ENCODE peak calls at places on chromosomes 7 and 10, in nine cellular contexts. One of them, this sample, is unnamed.

GRCh38 chr7:37392673-37393017 is 56.0 kb downstream of the ELMO1 start:
- DNase-seq in cardiac septum: no peak
- DNase-seq in IMR-90: no peak
- DNase-seq in COLO829: no peak
- DNase-seq in lung: no peak
- DNase-seq in A172: no peak
- DNase-seq in ACHN: no peak
- DNase-seq in stimulated activated CD4-positive, alpha-beta T cell treated with anti-CD3 and anti-CD28 coated beads, Interleukin-15, amount 100 ng/mL, for 1 hour: no peak
- DNase-seq in midbrain: no peak
- DNase-seq in this sample: no peak

GRCh38 chr10:28560617-28561016 is 27.7 kb downstream of the WAC start:
- DNase-seq in lung: no peak
- DNase-seq in COLO829: no peak
- DNase-seq in A172: no peak
- DNase-seq in midbrain: no peak
- DNase-seq in stimulated activated CD4-positive, alpha-beta T cell treated with anti-CD3 and anti-CD28 coated beads, Interleukin-15, amount 100 ng/mL, for 1 hour: no peak
- DNase-seq in ACHN: no peak
- DNase-seq in IMR-90: no peak
- DNase-seq in cardiac septum: no peak
- DNase-seq in this sample: no peak

GRCh38 chr7:128937647-128938523 is at the start of gene IRF5:
- DNase-seq in A172: peak; percentile 43
- DNase-seq in ACHN: peak; percentile 80
- DNase-seq in midbrain: peak; percentile 13
- DNase-seq in COLO829: peak; percentile 34
- DNase-seq in cardiac septum: peak; percentile 90
- DNase-seq in stimulated activated CD4-positive, alpha-beta T cell treated with anti-CD3 and anti-CD28 coated beads, Interleukin-15, amount 100 ng/mL, for 1 hour: no peak
- DNase-seq in lung: peak; percentile 59
- DNase-seq in IMR-90: no peak
- DNase-seq in this sample: peak; percentile 56

GRCh38 chr10:113475381-113475807 is 77.5 kb upstream of the HABP2 start:
- DNase-seq in cardiac septum: no peak
- DNase-seq in A172: peak; percentile 41
- DNase-seq in midbrain: no peak
- DNase-seq in COLO829: no peak
- DNase-seq in lung: no peak
- DNase-seq in IMR-90: no peak
- DNase-seq in stimulated activated CD4-positive, alpha-beta T cell treated with anti-CD3 and anti-CD28 coated beads, Interleukin-15, amount 100 ng/mL, for 1 hour: no peak
- DNase-seq in ACHN: peak; percentile 45
- DNase-seq in this sample: no peak

GRCh38 chr7:70092314-70093303 is 494.3 kb downstream of the AUTS2 start:
- DNase-seq in COLO829: peak; percentile 28
- DNase-seq in A172: peak; percentile 87
- DNase-seq in cardiac septum: no peak
- DNase-seq in ACHN: no peak
- DNase-seq in stimulated activated CD4-positive, alpha-beta T cell treated with anti-CD3 and anti-CD28 coated beads, Interleukin-15, amount 100 ng/mL, for 1 hour: no peak
- DNase-seq in lung: no peak
- DNase-seq in midbrain: peak; percentile 16
- DNase-seq in IMR-90: peak; percentile 0
- DNase-seq in this sample: peak; percentile 25

GRCh38 chr7:66847879-66848810 is 72.9 kb upstream of the TMEM248 start:
- DNase-seq in A172: peak; percentile 49
- DNase-seq in lung: no peak
- DNase-seq in COLO829: peak; percentile 79
- DNase-seq in stimulated activated CD4-positive, alpha-beta T cell treated with anti-CD3 and anti-CD28 coated beads, Interleukin-15, amount 100 ng/mL, for 1 hour: no peak
- DNase-seq in cardiac septum: no peak
- DNase-seq in IMR-90: peak; percentile 91
- DNase-seq in ACHN: no peak
- DNase-seq in midbrain: no peak
- DNase-seq in this sample: no peak

GRCh38 chr10:60661627-60662026 is 116.7 kb upstream of the CDK1 start:
- DNase-seq in midbrain: no peak
- DNase-seq in A172: peak; percentile 86
- DNase-seq in ACHN: peak; percentile 88
- DNase-seq in stimulated activated CD4-positive, alpha-beta T cell treated with anti-CD3 and anti-CD28 coated beads, Interleukin-15, amount 100 ng/mL, for 1 hour: no peak
- DNase-seq in COLO829: no peak
- DNase-seq in lung: no peak
- DNase-seq in cardiac septum: no peak
- DNase-seq in IMR-90: peak; percentile 60
- DNase-seq in this sample: no peak

GRCh38 chr10:83371696-83372490 is 767.4 kb upstream of the GHITM start:
- DNase-seq in midbrain: no peak
- DNase-seq in IMR-90: no peak
- DNase-seq in ACHN: no peak
- DNase-seq in COLO829: no peak
- DNase-seq in cardiac septum: no peak
- DNase-seq in lung: no peak
- DNase-seq in stimulated activated CD4-positive, alpha-beta T cell treated with anti-CD3 and anti-CD28 coated beads, Interleukin-15, amount 100 ng/mL, for 1 hour: no peak
- DNase-seq in A172: no peak
- DNase-seq in this sample: no peak

GRCh38 chr10:33559105-33559504 is 224.6 kb upstream of the NRP1 start:
- DNase-seq in COLO829: peak; percentile 1
- DNase-seq in stimulated activated CD4-positive, alpha-beta T cell treated with anti-CD3 and anti-CD28 coated beads, Interleukin-15, amount 100 ng/mL, for 1 hour: no peak
- DNase-seq in cardiac septum: no peak
- DNase-seq in IMR-90: peak; percentile 79
- DNase-seq in A172: peak; percentile 85
- DNase-seq in lung: no peak
- DNase-seq in midbrain: no peak
- DNase-seq in ACHN: peak; percentile 19
- DNase-seq in this sample: no peak

GRCh38 chr7:37150180-37150579 is 298.5 kb downstream of the ELMO1 start:
- DNase-seq in lung: no peak
- DNase-seq in stimulated activated CD4-positive, alpha-beta T cell treated with anti-CD3 and anti-CD28 coated beads, Interleukin-15, amount 100 ng/mL, for 1 hour: no peak
- DNase-seq in midbrain: no peak
- DNase-seq in IMR-90: no peak
- DNase-seq in A172: no peak
- DNase-seq in COLO829: no peak
- DNase-seq in ACHN: no peak
- DNase-seq in cardiac septum: no peak
- DNase-seq in this sample: no peak

GRCh38 chr7:82530361-82530760 is 86.8 kb upstream of the CACNA2D1 start:
- DNase-seq in midbrain: no peak
- DNase-seq in stimulated activated CD4-positive, alpha-beta T cell treated with anti-CD3 and anti-CD28 coated beads, Interleukin-15, amount 100 ng/mL, for 1 hour: no peak
- DNase-seq in lung: no peak
- DNase-seq in COLO829: no peak
- DNase-seq in cardiac septum: no peak
- DNase-seq in ACHN: no peak
- DNase-seq in IMR-90: no peak
- DNase-seq in A172: no peak
- DNase-seq in this sample: no peak

GRCh38 chr7:22952306-22953011 is 61.5 kb downstream of the HYCC1 start:
- DNase-seq in COLO829: no peak
- DNase-seq in A172: no peak
- DNase-seq in cardiac septum: no peak
- DNase-seq in lung: no peak
- DNase-seq in ACHN: no peak
- DNase-seq in midbrain: no peak
- DNase-seq in stimulated activated CD4-positive, alpha-beta T cell treated with anti-CD3 and anti-CD28 coated beads, Interleukin-15, amount 100 ng/mL, for 1 hour: no peak
- DNase-seq in IMR-90: no peak
- DNase-seq in this sample: no peak

GRCh38 chr10:19772958-19773357 is 43.3 kb upstream of the PLXDC2 start:
- DNase-seq in midbrain: no peak
- DNase-seq in IMR-90: no peak
- DNase-seq in cardiac septum: no peak
- DNase-seq in COLO829: no peak
- DNase-seq in A172: no peak
- DNase-seq in ACHN: no peak
- DNase-seq in stimulated activated CD4-positive, alpha-beta T cell treated with anti-CD3 and anti-CD28 coated beads, Interleukin-15, amount 100 ng/mL, for 1 hour: no peak
- DNase-seq in lung: no peak
- DNase-seq in this sample: no peak

GRCh38 chr10:101001225-101002035 is 1.8 kb downstream of the LZTS2 start:
- DNase-seq in IMR-90: peak; percentile 95
- DNase-seq in stimulated activated CD4-positive, alpha-beta T cell treated with anti-CD3 and anti-CD28 coated beads, Interleukin-15, amount 100 ng/mL, for 1 hour: no peak
- DNase-seq in A172: peak; percentile 75
- DNase-seq in cardiac septum: peak; percentile 93
- DNase-seq in midbrain: peak; percentile 72
- DNase-seq in lung: peak; percentile 76
- DNase-seq in COLO829: no peak
- DNase-seq in ACHN: peak; percentile 83
- DNase-seq in this sample: peak; percentile 91

GRCh38 chr10:31742255-31742654 is 186.4 kb downstream of the ARHGAP12 start:
- DNase-seq in midbrain: no peak
- DNase-seq in lung: no peak
- DNase-seq in ACHN: no peak
- DNase-seq in IMR-90: no peak
- DNase-seq in A172: no peak
- DNase-seq in cardiac septum: no peak
- DNase-seq in COLO829: no peak
- DNase-seq in stimulated activated CD4-positive, alpha-beta T cell treated with anti-CD3 and anti-CD28 coated beads, Interleukin-15, amount 100 ng/mL, for 1 hour: no peak
- DNase-seq in this sample: no peak

GRCh38 chr7:22564511-22565045 is 64.6 kb upstream of the STEAP1B start:
- DNase-seq in A172: peak; percentile 93
- DNase-seq in lung: no peak
- DNase-seq in ACHN: peak; percentile 83
- DNase-seq in cardiac septum: no peak
- DNase-seq in stimulated activated CD4-positive, alpha-beta T cell treated with anti-CD3 and anti-CD28 coated beads, Interleukin-15, amount 100 ng/mL, for 1 hour: no peak
- DNase-seq in COLO829: peak; percentile 80
- DNase-seq in midbrain: peak; percentile 30
- DNase-seq in IMR-90: peak; percentile 88
- DNase-seq in this sample: peak; percentile 26

GRCh38 chr10:104351067-104351681 is 2.5 kb upstream of the CFAP58 start:
- DNase-seq in ACHN: no peak
- DNase-seq in cardiac septum: no peak
- DNase-seq in stimulated activated CD4-positive, alpha-beta T cell treated with anti-CD3 and anti-CD28 coated beads, Interleukin-15, amount 100 ng/mL, for 1 hour: no peak
- DNase-seq in A172: no peak
- DNase-seq in IMR-90: peak; percentile 75
- DNase-seq in midbrain: no peak
- DNase-seq in lung: no peak
- DNase-seq in COLO829: no peak
- DNase-seq in this sample: no peak

GRCh38 chr10:62018141-62018911 is 116.8 kb downstream of the ARID5B start:
- DNase-seq in stimulated activated CD4-positive, alpha-beta T cell treated with anti-CD3 and anti-CD28 coated beads, Interleukin-15, amount 100 ng/mL, for 1 hour: no peak
- DNase-seq in lung: no peak
- DNase-seq in midbrain: no peak
- DNase-seq in ACHN: no peak
- DNase-seq in IMR-90: no peak
- DNase-seq in COLO829: no peak
- DNase-seq in cardiac septum: no peak
- DNase-seq in A172: no peak
- DNase-seq in this sample: no peak

GRCh38 chr7:143284591-143285453 is at the start of gene TMEM139:
- DNase-seq in ACHN: peak; percentile 91
- DNase-seq in lung: peak; percentile 63
- DNase-seq in stimulated activated CD4-positive, alpha-beta T cell treated with anti-CD3 and anti-CD28 coated beads, Interleukin-15, amount 100 ng/mL, for 1 hour: no peak
- DNase-seq in midbrain: no peak
- DNase-seq in COLO829: no peak
- DNase-seq in IMR-90: no peak
- DNase-seq in A172: peak; percentile 19
- DNase-seq in cardiac septum: no peak
- DNase-seq in this sample: no peak

GRCh38 chr10:29951441-29951931 is 107.9 kb downstream of the JCAD start:
- DNase-seq in stimulated activated CD4-positive, alpha-beta T cell treated with anti-CD3 and anti-CD28 coated beads, Interleukin-15, amount 100 ng/mL, for 1 hour: no peak
- DNase-seq in cardiac septum: no peak
- DNase-seq in COLO829: no peak
- DNase-seq in midbrain: no peak
- DNase-seq in lung: no peak
- DNase-seq in ACHN: no peak
- DNase-seq in IMR-90: peak; percentile 74
- DNase-seq in A172: peak; percentile 37
- DNase-seq in this sample: no peak

GRCh38 chr10:47319798-47320197 is 2.5 kb upstream of the GDF2 start:
- DNase-seq in cardiac septum: peak; percentile 59
- DNase-seq in ACHN: no peak
- DNase-seq in stimulated activated CD4-positive, alpha-beta T cell treated with anti-CD3 and anti-CD28 coated beads, Interleukin-15, amount 100 ng/mL, for 1 hour: no peak
- DNase-seq in A172: no peak
- DNase-seq in midbrain: no peak
- DNase-seq in COLO829: no peak
- DNase-seq in lung: no peak
- DNase-seq in IMR-90: no peak
- DNase-seq in this sample: no peak

GRCh38 chr7:114740095-114740494 is 181.8 kb upstream of the MDFIC start:
- DNase-seq in COLO829: no peak
- DNase-seq in IMR-90: no peak
- DNase-seq in A172: no peak
- DNase-seq in cardiac septum: no peak
- DNase-seq in midbrain: no peak
- DNase-seq in ACHN: no peak
- DNase-seq in stimulated activated CD4-positive, alpha-beta T cell treated with anti-CD3 and anti-CD28 coated beads, Interleukin-15, amount 100 ng/mL, for 1 hour: no peak
- DNase-seq in lung: no peak
- DNase-seq in this sample: no peak

GRCh38 chr7:95811846-95812445 is 39.6 kb downstream of the DYNC1I1 start:
- DNase-seq in COLO829: no peak
- DNase-seq in stimulated activated CD4-positive, alpha-beta T cell treated with anti-CD3 and anti-CD28 coated beads, Interleukin-15, amount 100 ng/mL, for 1 hour: no peak
- DNase-seq in cardiac septum: no peak
- DNase-seq in lung: no peak
- DNase-seq in ACHN: no peak
- DNase-seq in A172: no peak
- DNase-seq in IMR-90: no peak
- DNase-seq in midbrain: no peak
- DNase-seq in this sample: no peak

This sample was measured in left ventricle myocardium inferior.